ENCODE peak calls at places on chromosomes 16 and 17, in nine cellular contexts. J, P, W, S, K, U, E, A and D are unnamed samples.

GRCh38 chr17:39650121-39650579 is 13.2 kb downstream of the STARD3 start:
- DNase-seq in E (no peak), S (no peak), P (no peak), W (no peak), K (no peak), A (no peak), J (no peak), U (no peak), D (no peak)

GRCh38 chr16:58377932-58378331 is 14.3 kb upstream of the GINS3 start:
- DNase-seq in S (no peak), A (no peak), K (no peak), W (no peak), E (no peak), U (no peak), P (no peak), J (peak; percentile 60), D (no peak)

GRCh38 chr16:20260215-20261009 is 66.9 kb downstream of the GP2 start:
- DNase-seq in E (no peak), J (no peak), U (no peak), K (no peak), W (no peak), A (no peak), S (no peak), P (no peak), D (no peak)

GRCh38 chr17:1169471-1169908 is 10.3 kb downstream of the ABR start:
- DNase-seq in K (no peak), A (no peak), E (no peak), P (no peak), J (no peak), S (no peak), W (no peak), U (no peak), D (no peak)

GRCh38 chr16:54006693-54007092 is 279.9 kb downstream of the IRX3 start:
- DNase-seq in S (no peak), K (no peak), E (no peak), A (no peak), P (no peak), W (no peak), U (no peak), J (no peak), D (no peak)

GRCh38 chr17:44602970-44603369 is 45.7 kb downstream of the FZD2 start:
- DNase-seq in W (no peak), K (no peak), A (no peak), U (no peak), J (no peak), P (no peak), S (no peak), E (no peak), D (no peak)

GRCh38 chr16:30533748-30534367 is 800 bp downstream of the ZNF747 start:
- DNase-seq in K (no peak), U (no peak), P (no peak), E (no peak), A (no peak), W (no peak), J (no peak), S (peak; percentile 24), D (no peak)

GRCh38 chr16:54506691-54507090 is 220.1 kb upstream of the IRX3 start:
- DNase-seq in W (no peak), K (no peak), P (no peak), U (no peak), J (no peak), S (no peak), E (no peak), A (peak; percentile 29), D (no peak)